ENCODE peak calls at places on chromosomes 1 and 21, in eight cellular contexts. F is AG08396; G is stimulated activated CD4-positive, alpha-beta T cell treated with anti-CD3 and anti-CD28 coated beads, Interleukin-2, amount 100 ng/mL, for 4 hours; T is dermis blood vessel endothelial cell; P is PC-3; E is neural progenitor cell; Y is A549; L is HS-27A. Q is an unnamed sample.
A peak's percentile ranks its signal among the peaks of the same experiment; 100 is the strongest.

GRCh38 chr1:1536938-1537546 is 3.4 kb downstream of the TMEM240 start:
- DNase-seq in G (no peak), E (no peak), T (no peak), F (no peak), L (no peak), P (no peak), Y (no peak), Q (no peak)

GRCh38 chr1:30229557-30229956 is 493.8 kb downstream of the MATN1 start:
- DNase-seq in P (no peak), F (no peak), T (no peak), L (no peak), Y (no peak), E (no peak), G (no peak), Q (no peak)

GRCh38 chr1:26862781-26863676 is at the start of gene SFN:
- DNase-seq in F (no peak), L (no peak), G (peak; percentile 32), T (peak; percentile 17), Y (peak; percentile 79), P (peak; percentile 98), E (peak; percentile 41), Q (no peak)

GRCh38 chr1:171084091-171084490 is 6.6 kb upstream of the FMO3 start:
- DNase-seq in G (no peak), Y (no peak), L (no peak), E (no peak), F (no peak), P (no peak), T (no peak), Q (no peak)

GRCh38 chr1:93603581-93603980 is 78.1 kb downstream of the BCAR3 start:
- DNase-seq in F (no peak), T (no peak), G (no peak), E (no peak), P (no peak), Y (no peak), L (no peak), Q (no peak)

GRCh38 chr1:240692339-240692705 is 80.4 kb upstream of the GREM2 start:
- DNase-seq in L (no peak), T (no peak), Y (no peak), E (no peak), F (no peak), P (no peak), G (no peak), Q (no peak)

GRCh38 chr1:235073331-235073967 is 55.2 kb downstream of the TOMM20 start:
- DNase-seq in F (no peak), E (no peak), P (peak; percentile 95), T (no peak), Y (peak; percentile 80), G (no peak), L (no peak), Q (no peak)

GRCh38 chr1:226095286-226095685 is 32.8 kb downstream of the H3-3A start:
- DNase-seq in E (no peak), L (no peak), G (no peak), P (no peak), F (no peak), T (no peak), Y (no peak), Q (no peak)

GRCh38 chr1:214213136-214213535 is 67.8 kb upstream of the SMYD2 start:
- DNase-seq in F (no peak), Y (peak; percentile 52), G (no peak), E (no peak), T (no peak), L (no peak), P (peak; percentile 94), Q (no peak)

GRCh38 chr1:244779410-244779809 is 56.0 kb upstream of the COX20 start:
- DNase-seq in F (no peak), G (no peak), E (no peak), L (no peak), Y (no peak), P (peak; percentile 18), T (no peak), Q (no peak)

GRCh38 chr21:44304846-44305245 is 5.0 kb downstream of the PFKL start:
- DNase-seq in L (peak; percentile 9), P (peak; percentile 51), T (peak; percentile 79), E (peak; percentile 65), Y (peak; percentile 54), G (no peak), F (peak; percentile 76), Q (no peak)

GRCh38 chr1:85025940-85026339 is 22.4 kb downstream of the MCOLN3 start:
- DNase-seq in P (no peak), T (no peak), E (no peak), Y (no peak), G (no peak), F (no peak), L (no peak), Q (no peak)

GRCh38 chr1:2209400-2210083 is 15.0 kb upstream of the FAAP20 start:
- DNase-seq in G (no peak), L (no peak), F (no peak), T (no peak), Y (no peak), E (no peak), P (no peak), Q (no peak)

GRCh38 chr1:246274191-246274590 is 232.9 kb downstream of the SMYD3 start:
- DNase-seq in Y (no peak), F (no peak), L (no peak), P (no peak), E (no peak), G (no peak), T (no peak), Q (no peak)

GRCh38 chr1:206581571-206581981 is 30.7 kb downstream of the EIF2D start:
- DNase-seq in Y (no peak), E (no peak), F (no peak), T (peak; percentile 40), G (peak; percentile 86), L (no peak), P (no peak), Q (no peak)

GRCh38 chr1:116754203-116754977 is at the start of gene CD2:
- DNase-seq in P (no peak), L (no peak), Y (no peak), T (no peak), G (peak; percentile 53), E (no peak), F (no peak), Q (peak; percentile 29)

GRCh38 chr21:44878053-44878982 is 4.8 kb upstream of the PTTG1IP start:
- DNase-seq in Y (no peak), G (no peak), T (peak; percentile 36), E (no peak), F (no peak), L (no peak), P (peak; percentile 89), Q (no peak)

GRCh38 chr1:221439734-221440436 is 302.0 kb downstream of the DUSP10 start:
- DNase-seq in T (peak; percentile 93), Y (peak; percentile 44), L (peak; percentile 93), E (no peak), F (peak; percentile 50), P (peak; percentile 99), G (peak; percentile 44), Q (peak; percentile 9)

GRCh38 chr1:235280467-235280866 is 47.5 kb downstream of the ARID4B start:
- DNase-seq in G (no peak), Y (no peak), P (no peak), E (no peak), T (no peak), F (no peak), L (no peak), Q (no peak)

GRCh38 chr1:36487906-36488305 is 5.2 kb upstream of the CSF3R start:
- DNase-seq in Y (no peak), L (no peak), P (no peak), T (no peak), F (no peak), E (no peak), G (no peak), Q (no peak)

GRCh38 chr1:43267291-43267805 is 2.4 kb upstream of the TMEM125 start:
- DNase-seq in G (no peak), L (peak; percentile 9), T (no peak), F (peak; percentile 85), E (no peak), P (no peak), Y (no peak), Q (no peak)

GRCh38 chr1:209335090-209335692 is 248.3 kb upstream of the CAMK1G start:
- DNase-seq in G (no peak), Y (peak; percentile 38), E (peak; percentile 80), F (peak; percentile 65), L (no peak), P (peak; percentile 61), T (peak; percentile 48), Q (peak; percentile 3)

GRCh38 chr1:193589597-193590040 is 403.2 kb upstream of the B3GALT2 start:
- DNase-seq in Y (no peak), T (peak; percentile 32), E (no peak), G (no peak), L (no peak), P (peak; percentile 43), F (no peak), Q (no peak)

GRCh38 chr1:55010887-55011217 is 12.1 kb downstream of the BSND start:
- DNase-seq in L (no peak), E (no peak), G (no peak), F (no peak), Y (no peak), T (no peak), P (no peak), Q (no peak)

GRCh38 chr1:68119445-68119844 is 69.0 kb upstream of the DIRAS3 start:
- DNase-seq in G (no peak), L (no peak), F (no peak), P (no peak), Y (no peak), T (no peak), E (no peak), Q (no peak)

GRCh38 chr1:167273027-167273800 is 52.5 kb downstream of the POU2F1 start:
- DNase-seq in L (peak; percentile 43), E (no peak), G (no peak), P (no peak), T (peak; percentile 13), F (no peak), Y (no peak), Q (no peak)

GRCh38 chr1:195097316-195097715 is 1510.9 kb downstream of the KCNT2 start:
- DNase-seq in T (no peak), F (no peak), G (no peak), L (no peak), Y (no peak), P (peak; percentile 77), E (no peak), Q (no peak)

Q was measured in NK-92 treated with Interleukin-12 subunit alpha and Interleukin-12 subunit beta, amount 100 ng/mL, for 24 hours.